ENCODE peak calls at places on chromosomes 11 and 22, in five cellular contexts. One of them, this sample, is unnamed.

GRCh38 chr22:36822581-36822980 is 5.7 kb upstream of the PVALB start:
- DNase-seq in GF-D8: no peak
- DNase-seq in stimulated activated CD4-positive, alpha-beta T cell treated with anti-CD3 and anti-CD28 coated beads, Interleukin-1b, Interleukin-23, amount 100 ng/mL, for 4 hours: no peak
- DNase-seq in left ventricle myocardium inferior: no peak
- DNase-seq in KG1: no peak
- DNase-seq in this sample: no peak

GRCh38 chr11:112219476-112220232 is 6.6 kb upstream of the PTS start:
- DNase-seq in KG1: peak; percentile 62
- DNase-seq in GF-D8: peak; percentile 89
- DNase-seq in left ventricle myocardium inferior: no peak
- DNase-seq in stimulated activated CD4-positive, alpha-beta T cell treated with anti-CD3 and anti-CD28 coated beads, Interleukin-1b, Interleukin-23, amount 100 ng/mL, for 4 hours: no peak
- DNase-seq in this sample: no peak

GRCh38 chr22:46469701-46470100 is 67.7 kb downstream of the CELSR1 start:
- DNase-seq in GF-D8: no peak
- DNase-seq in left ventricle myocardium inferior: no peak
- DNase-seq in stimulated activated CD4-positive, alpha-beta T cell treated with anti-CD3 and anti-CD28 coated beads, Interleukin-1b, Interleukin-23, amount 100 ng/mL, for 4 hours: no peak
- DNase-seq in KG1: no peak
- DNase-seq in this sample: no peak

GRCh38 chr11:75582935-75583709 is 21.1 kb downstream of the SERPINH1 start:
- DNase-seq in GF-D8: no peak
- DNase-seq in stimulated activated CD4-positive, alpha-beta T cell treated with anti-CD3 and anti-CD28 coated beads, Interleukin-1b, Interleukin-23, amount 100 ng/mL, for 4 hours: peak; percentile 17
- DNase-seq in left ventricle myocardium inferior: peak; percentile 70
- DNase-seq in KG1: peak; percentile 50
- DNase-seq in this sample: peak; percentile 86

GRCh38 chr22:31937328-31937727 is 7.0 kb upstream of the YWHAH start:
- DNase-seq in left ventricle myocardium inferior: no peak
- DNase-seq in stimulated activated CD4-positive, alpha-beta T cell treated with anti-CD3 and anti-CD28 coated beads, Interleukin-1b, Interleukin-23, amount 100 ng/mL, for 4 hours: no peak
- DNase-seq in GF-D8: no peak
- DNase-seq in KG1: no peak
- DNase-seq in this sample: no peak

GRCh38 chr11:64869571-64870175 is 8.7 kb downstream of the EHD1 start:
- DNase-seq in stimulated activated CD4-positive, alpha-beta T cell treated with anti-CD3 and anti-CD28 coated beads, Interleukin-1b, Interleukin-23, amount 100 ng/mL, for 4 hours: no peak
- DNase-seq in left ventricle myocardium inferior: no peak
- DNase-seq in GF-D8: no peak
- DNase-seq in KG1: no peak
- DNase-seq in this sample: no peak

GRCh38 chr11:112336356-112336886 is 75.8 kb upstream of the PLET1 start:
- DNase-seq in KG1: no peak
- DNase-seq in stimulated activated CD4-positive, alpha-beta T cell treated with anti-CD3 and anti-CD28 coated beads, Interleukin-1b, Interleukin-23, amount 100 ng/mL, for 4 hours: no peak
- DNase-seq in left ventricle myocardium inferior: no peak
- DNase-seq in GF-D8: no peak
- DNase-seq in this sample: no peak

GRCh38 chr11:27012254-27012921 is 18.5 kb downstream of the FIBIN start:
- DNase-seq in GF-D8: no peak
- DNase-seq in stimulated activated CD4-positive, alpha-beta T cell treated with anti-CD3 and anti-CD28 coated beads, Interleukin-1b, Interleukin-23, amount 100 ng/mL, for 4 hours: no peak
- DNase-seq in left ventricle myocardium inferior: no peak
- DNase-seq in KG1: no peak
- DNase-seq in this sample: no peak

This sample was measured in heart left ventricle.